ENCODE peak calls at places on chromosomes 7 and 10, in six cellular contexts. L is right lobe of liver, P is HepG2, U is fibroblast of pulmonary artery, R is neural progenitor cell, T is epithelial cell of esophagus. I is an unnamed sample.

GRCh38 chr7:73893342-73894101 is 32.6 kb downstream of the TMEM270 start:
- DNase-seq in L (no peak), P (no peak), U (no peak), R (no peak), T (no peak), I (peak)

GRCh38 chr10:119518936-119519335 is 23.6 kb downstream of the RGS10 start:
- DNase-seq in L (no peak), P (no peak), U (no peak), R (peak), T (no peak), I (no peak)

GRCh38 chr10:33643042-33643441 is 308.6 kb upstream of the NRP1 start:
- DNase-seq in L (no peak), P (no peak), U (peak), R (no peak), T (peak), I (no peak)

GRCh38 chr7:101390901-101391301 is 28.2 kb downstream of the COL26A1 start:
- DNase-seq in L (peak), P (peak), U (peak), R (peak), T (no peak), I (peak)

GRCh38 chr7:12389089-12389700 is 14.5 kb downstream of the VWDE start:
- DNase-seq in L (no peak), P (peak), U (peak), R (peak), T (peak), I (no peak)

GRCh38 chr7:30412810-30413504 is 65.6 kb downstream of the NOD1 start:
- DNase-seq in L (no peak), P (peak), U (peak), R (peak), T (peak), I (no peak)

GRCh38 chr7:47441796-47442744 is 139.8 kb downstream of the TNS3 start:
- DNase-seq in L (no peak), P (no peak), U (no peak), R (no peak), T (no peak), I (no peak)

GRCh38 chr7:70267381-70267780 is 669.1 kb downstream of the AUTS2 start:
- DNase-seq in L (no peak), P (no peak), U (no peak), R (peak), T (no peak), I (no peak)

GRCh38 chr7:39979406-39980073 is 29.5 kb downstream of the CDK13 start:
- DNase-seq in L (no peak), P (no peak), U (no peak), R (no peak), T (no peak), I (no peak)

GRCh38 chr7:81446212-81446611 is 323.6 kb downstream of the HGF start:
- DNase-seq in L (no peak), P (no peak), U (no peak), R (no peak), T (no peak), I (no peak)

GRCh38 chr10:102935939-102936605 is 18.0 kb downstream of the CNNM2 start:
- DNase-seq in L (no peak), P (no peak), U (no peak), R (no peak), T (no peak), I (no peak)

GRCh38 chr10:74882427-74882826 is 56.0 kb downstream of the KAT6B start:
- DNase-seq in L (no peak), P (peak), U (peak), R (no peak), T (peak), I (no peak)

GRCh38 chr7:93715234-93715633 is 140.7 kb upstream of the CALCR start:
- DNase-seq in L (peak), P (peak), U (peak), R (peak), T (peak), I (peak)

GRCh38 chr7:156984209-156984891 is 26.1 kb downstream of the MNX1 start:
- DNase-seq in L (no peak), P (no peak), U (peak), R (no peak), T (no peak), I (no peak)

GRCh38 chr10:131702521-131703356 is 198.1 kb upstream of the PPP2R2D start:
- DNase-seq in L (no peak), P (no peak), U (no peak), R (no peak), T (no peak), I (no peak)

GRCh38 chr7:1464694-1465093 is 5.4 kb upstream of the MICALL2 start:
- DNase-seq in L (no peak), P (no peak), U (no peak), R (no peak), T (no peak), I (no peak)

GRCh38 chr10:11757452-11757819 is 15.3 kb downstream of the ECHDC3 start:
- DNase-seq in L (peak), P (peak), U (peak), R (no peak), T (peak), I (peak)

GRCh38 chr7:70640266-70640833 is 491.6 kb upstream of the GALNT17 start:
- DNase-seq in L (no peak), P (no peak), U (no peak), R (no peak), T (no peak), I (no peak)

GRCh38 chr7:71661671-71662224 is 529.8 kb downstream of the GALNT17 start:
- DNase-seq in L (no peak), P (no peak), U (no peak), R (no peak), T (no peak), I (peak)

GRCh38 chr10:92204238-92204637 is 86.6 kb downstream of the CPEB3 start:
- DNase-seq in L (no peak), P (no peak), U (no peak), R (no peak), T (no peak), I (no peak)

GRCh38 chr7:101743241-101743994 is 74.0 kb upstream of the CUX1 start:
- DNase-seq in L (peak), P (no peak), U (peak), R (peak), T (peak), I (peak)

GRCh38 chr7:39567294-39567693 is 1.1 kb downstream of the YAE1 start:
- DNase-seq in L (no peak), P (no peak), U (no peak), R (no peak), T (no peak), I (no peak)

GRCh38 chr7:36563706-36564325 is 160.5 kb downstream of the AOAH start:
- DNase-seq in L (no peak), P (no peak), U (peak), R (no peak), T (peak), I (no peak)

GRCh38 chr7:24401628-24402593 is 117.9 kb downstream of the NPY start:
- DNase-seq in L (no peak), P (peak), U (peak), R (no peak), T (peak), I (no peak)

GRCh38 chr7:14233898-14234174 is 244.4 kb upstream of the ETV1 start:
- DNase-seq in L (no peak), P (no peak), U (no peak), R (peak), T (no peak), I (no peak)

GRCh38 chr7:31882187-31882586 is 188.0 kb downstream of the PDE1C start:
- DNase-seq in L (no peak), P (no peak), U (peak), R (peak), T (peak), I (peak)

GRCh38 chr10:42977032-42977416 is 99.8 kb upstream of the RET start:
- DNase-seq in L (peak), P (no peak), U (no peak), R (no peak), T (no peak), I (no peak)

GRCh38 chr10:28768227-28768626 is 90.9 kb downstream of the BAMBI start:
- DNase-seq in L (no peak), P (no peak), U (no peak), R (peak), T (no peak), I (no peak)

GRCh38 chr10:90674927-90675326 is 182.9 kb downstream of the HTR7 start:
- DNase-seq in L (no peak), P (no peak), U (peak), R (no peak), T (peak), I (no peak)

GRCh38 chr10:73889014-73889413 is 14.7 kb upstream of the CAMK2G start:
- DNase-seq in L (peak), P (no peak), U (peak), R (no peak), T (peak), I (peak)

GRCh38 chr10:1102836-1103235 is 46.7 kb downstream of the WDR37 start:
- DNase-seq in L (no peak), P (no peak), U (no peak), R (no peak), T (no peak), I (no peak)

GRCh38 chr10:10967029-10967428 is 50.6 kb upstream of the CELF2 start:
- DNase-seq in L (peak), P (no peak), U (no peak), R (no peak), T (no peak), I (no peak)

GRCh38 chr10:13003781-13004180 is 2.3 kb upstream of the CCDC3 start:
- DNase-seq in L (no peak), P (no peak), U (no peak), R (no peak), T (no peak), I (no peak)

GRCh38 chr10:21157664-21158063 is 260.6 kb upstream of the NEBL start:
- DNase-seq in L (no peak), P (no peak), U (no peak), R (no peak), T (no peak), I (no peak)

DNA sequence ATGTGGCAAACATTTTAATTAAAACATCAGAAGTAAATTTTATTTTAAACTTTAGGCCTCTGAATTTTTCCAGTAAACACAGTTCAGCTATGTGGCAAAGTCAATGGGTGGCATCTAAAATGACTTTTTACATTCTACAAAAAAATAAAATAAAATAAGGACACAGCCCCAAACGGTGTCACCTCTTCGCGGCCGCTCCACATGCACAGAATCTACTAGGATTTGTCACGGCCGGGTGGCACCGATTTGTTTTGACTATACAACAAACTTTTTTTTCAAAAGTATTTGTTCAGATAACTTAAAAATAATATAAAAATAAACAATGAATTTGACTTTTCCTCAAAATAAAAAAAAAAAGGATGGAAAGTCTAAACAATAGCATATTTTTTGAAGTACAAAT is 127.8 kb downstream of the EBF3 start:
- DNase-seq in L (no peak), P (no peak), U (no peak), R (no peak), T (no peak), I (no peak)
- TF ChIP-seq CTCF in L (no peak), P (no peak), U (no peak), R (no peak), T (no peak), I (no peak)

GRCh38 chr7:140641532-140642191 is 1.0 kb upstream of the DENND2A start:
- DNase-seq in L (no peak), P (no peak), U (no peak), R (peak), T (no peak), I (no peak)
- H3K4me3 ChIP-seq in L (no peak), P (no peak), U (no peak), R (peak), T (no peak), I (peak)

DNA sequence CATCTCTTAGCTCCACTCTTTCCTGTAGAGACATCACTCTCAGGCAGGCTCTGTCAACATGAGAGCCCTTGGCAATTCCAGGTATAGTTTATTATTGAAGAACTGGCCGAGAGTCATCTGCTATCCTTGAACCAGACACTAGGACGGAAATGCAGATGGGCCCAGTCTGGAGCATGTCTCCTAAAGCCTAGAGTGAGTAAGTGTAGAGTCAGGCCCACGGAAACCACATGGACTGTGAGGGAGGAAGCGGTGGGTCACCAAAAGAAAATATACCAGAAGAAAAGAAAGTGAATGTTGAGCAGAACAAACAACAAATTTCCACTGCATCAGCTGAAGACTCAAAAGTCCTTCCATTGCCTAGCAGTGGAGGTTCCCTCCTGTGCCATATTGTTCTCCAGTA is 15.7 kb upstream of the RELN start:
- DNase-seq in L (no peak), P (no peak), U (no peak), R (no peak), T (peak), I (no peak)
- TF ChIP-seq CTCF in L (no peak), P (no peak), U (no peak), R (no peak), T (no peak), I (no peak)

GRCh38 chr7:26196305-26196704 is 4.2 kb downstream of the HNRNPA2B1 start:
- DNase-seq in L (no peak), P (no peak), U (no peak), R (no peak), T (no peak), I (no peak)
- H3K4me3 ChIP-seq in L (no peak), P (peak), U (peak), R (peak), T (peak), I (peak)

GRCh38 chr7:151863386-151864079 is 13.4 kb downstream of the PRKAG2 start:
- DNase-seq in L (no peak), P (peak), U (no peak), R (peak), T (no peak), I (no peak)
- TF ChIP-seq CTCF in L (peak), P (peak), U (no peak), R (peak), T (no peak), I (peak)

GRCh38 chr10:124089859-124090258 is 3.5 kb downstream of the CHST15 start:
- DNase-seq in L (no peak), P (no peak), U (no peak), R (no peak), T (no peak), I (no peak)

GRCh38 chr10:124093076-124093773 is at the start of gene CHST15:
- DNase-seq in L (peak), P (peak), U (peak), R (peak), T (peak), I (no peak)

GRCh38 chr10:124092270-124093075 is 925 bp downstream of the CHST15 start:
- DNase-seq in L (peak), P (no peak), U (no peak), R (peak), T (peak), I (peak)

GRCh38 chr10:124090630-124091209 is 2.7 kb downstream of the CHST15 start:
- DNase-seq in L (peak), P (peak), U (no peak), R (no peak), T (no peak), I (no peak)

DNA sequence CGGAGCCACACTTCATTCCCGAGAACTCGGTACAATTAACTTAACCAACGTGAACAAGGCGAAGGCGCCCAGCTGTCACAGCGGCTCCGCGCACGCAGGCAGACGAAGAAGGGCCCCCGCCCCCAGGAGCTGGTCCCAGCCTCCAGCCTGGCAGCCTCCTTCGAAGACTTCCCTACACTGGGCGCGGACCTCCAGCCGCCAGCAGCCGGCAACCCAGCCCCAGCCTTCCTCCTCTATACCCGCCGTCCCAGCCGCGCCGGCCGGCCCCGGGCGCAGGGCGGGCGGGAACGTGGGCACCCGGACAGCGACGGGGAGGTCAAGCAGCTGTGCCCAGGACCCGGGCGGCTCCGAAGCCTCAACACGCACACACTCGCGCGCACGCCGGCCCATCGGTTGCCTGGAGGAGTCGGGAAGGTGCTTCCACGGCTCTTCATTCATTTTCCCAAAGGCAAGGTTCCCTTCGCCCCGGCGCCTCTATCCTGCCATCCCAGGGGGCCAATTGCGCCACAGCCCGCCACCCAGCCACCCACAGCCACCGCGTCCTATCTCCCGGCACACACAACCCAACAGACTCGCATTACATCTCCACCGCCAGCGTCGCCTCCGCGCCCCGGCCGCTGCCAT is 1.6 kb downstream of the CHST15 start:
- DNase-seq in L (peak), P (no peak), U (no peak), R (peak), T (peak), I (peak)
- H3K4me3 ChIP-seq in L (peak), P (peak), U (peak), R (peak), T (peak), I (peak)

GRCh38 chr10:6782378-6782777 is 202.3 kb upstream of the PRKCQ start:
- DNase-seq in L (no peak), P (no peak), U (no peak), R (no peak), T (no peak), I (no peak)

GRCh38 chr10:6787684-6788083 is 207.6 kb upstream of the PRKCQ start:
- DNase-seq in L (no peak), P (no peak), U (no peak), R (no peak), T (no peak), I (no peak)

GRCh38 chr10:6781133-6781770 is 201.2 kb upstream of the PRKCQ start:
- DNase-seq in L (no peak), P (no peak), U (no peak), R (no peak), T (no peak), I (no peak)

GRCh38 chr10:6788191-6788590 is 208.1 kb upstream of the PRKCQ start:
- DNase-seq in L (no peak), P (no peak), U (no peak), R (no peak), T (no peak), I (no peak)

GRCh38 chr10:6786579-6787031 is 206.5 kb upstream of the PRKCQ start:
- DNase-seq in L (no peak), P (no peak), U (peak), R (no peak), T (peak), I (no peak)
- TF ChIP-seq CTCF in L (no peak), P (peak), U (peak), R (no peak), T (peak), I (peak)

GRCh38 chr7:152867482-152867833 is 107.9 kb downstream of the ACTR3B start:
- DNase-seq in L (no peak), P (no peak), U (no peak), R (no peak), T (no peak), I (no peak)
- H3K4me3 ChIP-seq in L (no peak), P (no peak), U (no peak), R (no peak), T (no peak), I (no peak)

DNA sequence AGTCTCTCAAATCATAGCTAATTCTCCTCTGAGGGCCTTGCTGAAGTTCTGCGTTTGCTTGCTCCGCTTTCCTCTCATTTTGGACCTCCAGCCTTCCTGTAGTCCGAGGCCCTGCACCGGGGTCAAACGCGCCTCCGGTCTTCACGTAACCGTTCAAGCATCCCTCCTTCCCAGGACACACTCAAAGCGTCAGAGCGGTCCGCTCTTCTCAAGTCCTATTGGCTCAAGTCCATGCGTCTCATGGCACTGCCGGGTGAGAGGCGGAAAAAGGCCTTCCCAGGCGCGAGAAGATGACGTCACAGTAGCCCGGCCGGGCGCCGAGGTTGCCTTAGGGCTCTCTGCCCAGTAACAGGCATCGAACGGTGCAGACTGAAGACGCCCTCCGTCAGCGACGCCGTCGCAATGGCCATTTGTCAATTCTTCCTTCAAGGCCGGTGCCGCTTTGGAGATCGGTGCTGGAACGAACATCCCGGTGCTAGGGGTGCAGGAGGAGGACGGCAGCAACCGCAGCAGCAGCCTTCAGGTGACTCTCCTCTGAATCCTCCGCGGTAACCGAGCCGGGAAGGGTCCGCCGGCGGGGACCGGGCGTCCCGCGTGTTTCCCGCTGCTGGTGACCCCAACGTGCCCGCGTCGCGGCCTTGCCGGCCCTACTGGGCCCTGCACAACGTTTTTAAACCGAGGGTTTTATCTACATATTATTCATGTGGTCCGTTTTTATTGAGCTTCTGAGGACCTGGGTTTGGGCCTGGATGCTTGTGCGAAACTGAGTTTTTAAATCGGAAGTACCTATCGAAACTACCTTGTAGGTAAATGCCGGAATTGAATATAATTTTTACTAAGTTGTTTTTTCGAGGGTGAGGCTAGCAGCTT is at the start of gene NUP42:
- DNase-seq in L (peak), P (peak), U (peak), R (peak), T (peak), I (peak)
- TF ChIP-seq CTCF in L (no peak), P (peak), U (no peak), R (no peak), T (no peak), I (no peak)

GRCh38 chr10:123392182-123392930 is 238.2 kb downstream of the BUB3 start:
- DNase-seq in L (no peak), P (no peak), U (no peak), R (no peak), T (no peak), I (no peak)
- H3K4me3 ChIP-seq in L (no peak), P (no peak), U (no peak), R (no peak), T (no peak), I (no peak)

I was measured in left ventricle myocardium inferior.